ENCODE peak calls at places on chromosomes 5 and 9, in five cellular contexts. W is pancreas, H is suprapubic skin, X is AG04450, G is body of pancreas. J is an unnamed sample. For H3K27me3, the result is how much of the 10 kb centered on the place peaks cover.

GRCh38 chr5:110957934-110958333 is 113.6 kb upstream of the TSLP start:
- DNase-seq in H (no peak), W (no peak), G (no peak), X (peak), J (no peak)

GRCh38 chr9:128393171-128393761 is 22.1 kb downstream of the URM1 start:
- DNase-seq in G (no peak), W (no peak), H (no peak), X (no peak), J (peak)

GRCh38 chr5:1633605-1634336 is 110.0 kb upstream of the LPCAT1 start:
- DNase-seq in G (peak), W (peak), X (no peak), H (no peak), J (peak)

GRCh38 chr5:10286552-10287227 is 21.0 kb downstream of the CMBL start:
- DNase-seq in X (no peak), W (no peak), H (peak), G (no peak), J (peak)

GRCh38 chr5:151240891-151241290 is 12.1 kb upstream of the GM2A start:
- DNase-seq in W (no peak), H (no peak), X (no peak), G (no peak), J (no peak)

GRCh38 chr9:72534931-72535330 is 13.5 kb downstream of the TMC1 start:
- DNase-seq in X (no peak), W (no peak), G (no peak), H (no peak), J (no peak)

GRCh38 chr5:7714119-7714518 is 136.8 kb downstream of the CFAP90 start:
- DNase-seq in G (no peak), X (no peak), W (no peak), H (no peak), J (no peak)

GRCh38 chr5:80184235-80185023 is 71.4 kb downstream of the SERINC5 start:
- DNase-seq in H (no peak), G (peak), W (peak), X (no peak), J (no peak)

GRCh38 chr5:56527174-56527573 is 288.2 kb upstream of the MAP3K1 start:
- DNase-seq in W (no peak), G (no peak), X (no peak), H (no peak), J (no peak)

GRCh38 chr5:11912-12311 is 80.1 kb upstream of the PLEKHG4B start:
- DNase-seq in X (no peak), W (no peak), G (no peak), H (no peak), J (no peak)

GRCh38 chr9:134814598-134815215 is 65.9 kb upstream of the FCN2 start:
- DNase-seq in G (no peak), X (no peak), W (no peak), H (no peak), J (no peak)

GRCh38 chr5:69335341-69335975 is 2.9 kb upstream of the CCDC125 start:
- DNase-seq in H (no peak), W (no peak), X (no peak), G (no peak), J (no peak)

GRCh38 chr5:6739603-6740002 is 26.4 kb downstream of the TENT4A start:
- DNase-seq in X (no peak), G (no peak), H (no peak), W (no peak), J (no peak)

GRCh38 chr9:88537743-88538055 is 2.7 kb downstream of the NXNL2 start:
- DNase-seq in W (peak), H (peak), X (peak), G (peak), J (peak)

GRCh38 chr9:101375546-101375945 is 9.3 kb downstream of the BAAT start:
- DNase-seq in H (no peak), G (no peak), X (no peak), W (no peak), J (no peak)

GRCh38 chr5:79235222-79235577 is 731 bp upstream of the JMY start:
- DNase-seq in H (no peak), X (no peak), G (no peak), W (no peak), J (no peak)

GRCh38 chr5:178279723-178280438 is 47.3 kb upstream of the PHYKPL start:
- DNase-seq in W (peak), H (peak), G (peak), X (peak), J (peak)

GRCh38 chr5:157571357-157571827 is 4.2 kb downstream of the ADAM19 start:
- DNase-seq in H (no peak), G (no peak), X (no peak), W (no peak), J (no peak)

GRCh38 chr9:134660407-134660806 is 18.8 kb downstream of the COL5A1 start:
- DNase-seq in W (no peak), H (no peak), X (no peak), G (no peak), J (no peak)

GRCh38 chr9:25003686-25004085 is 458.0 kb upstream of the IZUMO3 start:
- DNase-seq in G (no peak), H (no peak), X (no peak), W (no peak), J (no peak)

GRCh38 chr5:61306531-61307195 is 25.4 kb upstream of the ZSWIM6 start:
- DNase-seq in W (no peak), G (no peak), X (no peak), H (no peak), J (no peak)

GRCh38 chr9:133133680-133134418 is 12.8 kb upstream of the RALGDS start:
- DNase-seq in H (peak), X (peak), W (peak), G (peak), J (peak)

GRCh38 chr5:178561746-178562264 is 28.4 kb downstream of the COL23A1 start:
- DNase-seq in H (no peak), X (no peak), G (no peak), W (no peak), J (no peak)

GRCh38 chr9:89661956-89662717 is 57.3 kb downstream of the GADD45G start:
- DNase-seq in G (peak), H (peak), X (peak), W (peak), J (peak)

GRCh38 chr5:432928-433791 is 9.8 kb upstream of the EXOC3 start:
- DNase-seq in W (no peak), G (no peak), H (no peak), X (no peak), J (no peak)

GRCh38 chr9:82109626-82110025 is 121.1 kb downstream of the SPATA31D1 start:
- DNase-seq in G (no peak), X (no peak), H (no peak), W (no peak), J (no peak)

GRCh38 chr5:98557921-98558320 is 215.5 kb upstream of the RGMB start:
- DNase-seq in X (no peak), W (no peak), G (no peak), H (no peak), J (no peak)

GRCh38 chr9:70983723-70984280 is 137.6 kb downstream of the TRPM3 start:
- DNase-seq in H (no peak), G (no peak), X (no peak), W (no peak), J (no peak)

GRCh38 chr5:8500426-8500825 is 631.5 kb downstream of the MTRR start:
- DNase-seq in G (no peak), H (no peak), W (no peak), X (no peak), J (no peak)

GRCh38 chr5:42597318-42597937 is 159.2 kb upstream of the CCDC152 start:
- DNase-seq in W (no peak), G (no peak), H (no peak), X (no peak), J (no peak)

GRCh38 chr9:23571414-23572104 is 254.5 kb downstream of the ELAVL2 start:
- DNase-seq in G (no peak), W (no peak), X (no peak), H (no peak), J (no peak)

DNA sequence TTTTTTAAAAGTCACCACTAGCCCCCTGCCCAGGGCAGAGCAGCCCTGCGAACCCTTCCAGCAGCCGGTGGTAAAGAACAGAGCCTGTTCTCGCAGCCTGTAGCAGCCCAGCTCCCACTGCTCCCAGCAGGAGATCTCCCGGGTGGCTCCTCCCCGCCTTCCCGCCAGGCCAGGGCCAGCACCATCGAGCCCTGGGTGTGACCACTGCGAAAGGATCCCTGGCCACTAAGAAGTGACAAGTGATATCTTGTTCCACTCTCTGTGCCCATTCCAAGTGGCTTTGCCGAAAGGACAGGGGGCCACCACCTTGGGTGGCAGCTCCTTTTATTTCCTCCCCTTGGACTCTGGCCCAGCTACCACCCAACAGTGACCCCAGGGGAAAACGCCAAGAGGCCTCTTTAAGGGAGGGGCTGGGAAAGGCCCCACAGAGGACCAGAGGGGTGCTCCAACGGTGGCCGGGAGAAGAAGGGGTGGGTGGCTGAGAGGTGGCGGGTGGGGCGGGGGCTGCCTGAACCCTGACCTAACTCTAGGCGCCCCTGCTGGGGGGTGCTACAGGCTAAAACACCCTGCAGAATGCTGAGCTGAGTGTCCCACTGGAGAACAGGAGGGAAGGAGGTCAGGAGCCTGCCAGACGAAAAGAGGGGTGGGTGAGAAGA is 1.6 kb downstream of the NACC2 start:
- DNase-seq in H (no peak), G (peak), W (no peak), X (no peak), J (no peak)
- H3K27me3 ChIP-seq in H (under half), G (under half), W (under half), X (under half), J (under half)

DNA sequence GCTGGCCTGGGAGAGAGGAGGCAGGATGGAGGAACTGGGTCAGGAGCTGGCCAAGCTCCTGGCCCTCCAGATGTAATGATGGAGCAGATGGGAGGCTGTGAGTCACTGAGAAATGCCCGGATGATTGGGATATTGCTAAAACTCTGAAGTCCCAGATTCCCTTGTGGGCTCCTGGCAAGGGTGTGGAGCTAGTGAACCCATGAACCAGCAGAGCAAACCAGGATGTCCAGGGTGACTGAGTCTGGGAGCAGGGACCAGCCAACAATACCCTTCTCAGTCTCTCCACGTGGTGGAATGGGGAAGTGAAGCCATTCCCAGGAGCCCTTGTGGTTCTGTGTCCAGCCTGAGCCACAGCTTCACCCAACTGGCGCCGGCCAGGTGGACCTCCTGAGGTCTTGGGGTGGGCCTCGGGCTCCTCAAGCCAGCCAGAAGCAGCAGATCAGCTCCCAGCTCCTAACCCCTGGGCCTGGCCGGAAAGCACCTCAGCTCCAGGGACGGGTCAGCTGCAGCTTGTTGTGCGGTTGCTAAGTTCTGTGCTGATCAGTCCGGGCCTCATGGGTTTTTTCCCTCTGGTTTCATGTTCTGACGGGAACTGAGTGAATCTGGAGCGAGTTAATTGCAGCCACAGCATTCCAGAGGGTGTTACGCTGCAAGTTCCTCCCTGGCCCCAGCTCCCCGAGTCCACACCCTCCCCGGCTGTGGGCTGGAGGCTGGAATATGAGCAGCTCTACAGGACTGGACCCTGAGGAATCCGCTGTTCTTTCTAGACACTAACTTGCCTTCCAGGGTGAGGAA is 37.6 kb downstream of the DUSP1 start:
- DNase-seq in G (peak), H (peak), X (peak), W (peak), J (no peak)
- H3K27ac ChIP-seq in G (peak), H (peak), X (peak), W (peak), J (peak)

GRCh38 chr9:97889941-97890557 is 32.3 kb downstream of the TRMO start:
- DNase-seq in W (no peak), G (no peak), H (peak), X (no peak), J (no peak)
- TF ChIP-seq CTCF in W (peak), G (peak), H (peak), X (peak), J (peak)

GRCh38 chr5:73298251-73299016 is 125.4 kb downstream of the TMEM174 start:
- DNase-seq in W (no peak), H (no peak), G (no peak), X (peak), J (no peak)

GRCh38 chr5:73299017-73299630 is 126.1 kb downstream of the TMEM174 start:
- DNase-seq in H (no peak), W (no peak), G (no peak), X (no peak), J (no peak)

GRCh38 chr5:73295447-73295846 is 122.5 kb downstream of the TMEM174 start:
- DNase-seq in G (no peak), X (no peak), W (no peak), H (no peak), J (no peak)

GRCh38 chr5:73297430-73297829 is 124.4 kb downstream of the TMEM174 start:
- DNase-seq in G (no peak), H (no peak), X (no peak), W (no peak), J (no peak)

DNA sequence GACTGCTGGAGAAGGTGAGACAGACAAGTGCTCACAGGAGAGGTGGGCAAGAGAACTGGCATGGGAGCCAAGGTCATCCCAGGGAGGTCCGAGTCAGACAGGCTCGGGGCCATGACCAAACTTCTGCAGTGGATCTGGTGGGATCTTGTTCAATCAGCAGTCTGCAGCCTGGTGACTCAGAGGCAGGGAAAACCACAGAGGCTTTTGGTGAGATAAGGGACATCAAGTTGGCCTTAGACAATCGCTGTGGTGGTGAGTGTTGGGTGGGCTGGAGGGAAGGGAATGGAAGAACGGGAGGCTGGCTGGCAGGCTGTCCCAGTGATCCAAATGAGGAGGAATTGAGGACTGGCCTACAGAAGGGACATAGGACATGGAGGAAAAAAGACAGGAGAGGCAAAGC is 123.8 kb downstream of the TMEM174 start:
- DNase-seq in G (no peak), W (no peak), X (no peak), H (no peak), J (no peak)
- H3K27me3 ChIP-seq in G (under half), W (under half), X (under half), H (half or more), J (half or more)

GRCh38 chr9:4788703-4789102 is 4.0 kb upstream of the RCL1 start:
- DNase-seq in G (no peak), W (no peak), X (no peak), H (no peak), J (no peak)
- H3K27ac ChIP-seq in G (no peak), W (no peak), X (no peak), H (no peak), J (no peak)

GRCh38 chr5:106985174-106985573 is 685.6 kb downstream of the EFNA5 start:
- DNase-seq in H (no peak), X (no peak), W (no peak), G (no peak), J (no peak)
- TF ChIP-seq CTCF in H (no peak), X (no peak), W (no peak), G (no peak), J (no peak)

GRCh38 chr9:130468566-130468965 is 23.8 kb downstream of the ASS1 start:
- DNase-seq in H (no peak), W (no peak), X (no peak), G (no peak), J (no peak)
- H3K27me3 ChIP-seq in H (under half), W (under half), X (under half), G (under half), J (under half)

GRCh38 chr5:16502866-16503265 is 37.3 kb upstream of the ZNF622 start:
- DNase-seq in X (no peak), G (peak), W (peak), H (no peak), J (no peak)
- H3K27ac ChIP-seq in X (no peak), G (peak), W (peak), H (no peak), J (peak)

DNA sequence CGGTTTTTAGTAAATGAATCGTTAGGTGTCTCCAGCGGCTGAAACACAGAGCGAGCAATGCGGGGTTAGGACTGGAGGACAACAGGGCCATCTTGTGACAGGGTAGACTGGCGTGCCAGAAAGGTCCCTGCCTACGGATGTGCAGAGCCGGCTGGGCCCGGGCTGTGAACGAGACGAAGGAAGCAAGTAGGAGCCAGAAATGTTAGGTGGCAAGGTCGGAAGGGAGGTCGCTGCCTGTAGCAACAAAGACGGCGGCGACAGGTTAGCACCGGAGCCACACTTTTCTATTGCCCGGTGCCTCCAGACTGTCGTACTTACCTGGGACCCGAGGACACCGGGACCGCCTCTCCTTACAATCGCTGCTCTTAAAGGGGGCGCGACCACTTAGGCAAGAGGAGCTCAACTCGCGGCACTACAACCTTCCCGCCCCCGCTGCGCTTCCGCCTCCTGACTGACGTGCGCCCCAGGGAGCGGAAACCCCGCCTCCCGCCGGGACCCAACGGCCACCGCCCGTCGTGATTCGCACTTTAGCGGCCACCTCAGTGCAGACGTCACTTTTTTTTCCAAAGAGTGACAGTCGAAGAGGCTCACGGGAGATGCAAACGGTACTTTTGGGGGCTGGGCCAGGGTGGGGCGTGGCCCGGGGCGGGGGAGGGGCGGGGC is at the start of gene INIP:
- DNase-seq in X (peak), W (peak), G (peak), H (peak), J (peak)
- TF ChIP-seq CTCF in X (no peak), W (no peak), G (no peak), H (no peak), J (peak)

DNA sequence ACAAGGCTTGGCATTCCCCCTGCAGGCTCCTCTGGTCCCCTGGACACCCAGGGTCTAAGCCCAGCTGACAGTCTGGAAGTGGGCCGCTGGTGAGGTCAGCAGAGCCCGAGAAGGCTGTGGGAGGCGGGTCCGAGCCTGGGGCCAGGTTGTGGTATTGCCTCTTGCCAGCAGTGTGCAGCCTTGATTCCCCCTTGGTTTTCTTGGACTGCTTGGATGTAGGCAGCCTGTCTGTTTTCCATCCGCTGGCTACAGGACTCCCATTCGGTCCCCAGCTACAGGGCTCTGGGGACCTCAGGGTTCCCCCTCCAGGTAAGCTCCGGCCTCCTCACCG is 1.6 kb downstream of the AIF1L start:
- DNase-seq in G (no peak), W (no peak), X (no peak), H (no peak), J (no peak)
- H3K27me3 ChIP-seq in G (under half), W (under half), X (half or more), H (under half), J (under half)

J was measured in dorsolateral prefrontal cortex.